ENCODE peak calls at places on chromosomes 16 and 17, in ten cellular contexts. X, V, I, E, F, A, C, J, W and N are unnamed samples.

GRCh38 chr17:32467949-32468348 is 18.8 kb upstream of the CDK5R1 start:
- DNase-seq in F (no peak), C (no peak), E (no peak), I (no peak), V (no peak), J (no peak), A (no peak), X (no peak), W (no peak), N (no peak)

GRCh38 chr17:62444063-62444462 is 20.4 kb downstream of the METTL2A start:
- DNase-seq in I (no peak), J (no peak), A (no peak), C (no peak), W (no peak), X (no peak), F (no peak), V (no peak), E (no peak), N (no peak)

GRCh38 chr16:19960183-19960582 is 75.5 kb upstream of the GPRC5B start:
- DNase-seq in A (no peak), X (no peak), I (no peak), E (no peak), V (no peak), C (no peak), J (no peak), F (no peak), W (no peak), N (no peak)

GRCh38 chr16:19393226-19394074 is 24.2 kb upstream of the TMC5 start:
- DNase-seq in F (no peak), W (no peak), X (peak), A (no peak), I (no peak), E (no peak), C (no peak), V (no peak), J (no peak), N (no peak)

GRCh38 chr16:57946181-57946801 is 24.6 kb downstream of the CNGB1 start:
- DNase-seq in I (no peak), J (no peak), X (no peak), C (no peak), V (no peak), F (no peak), E (no peak), W (no peak), A (no peak), N (no peak)

GRCh38 chr17:64984776-64985521 is 65.7 kb upstream of the LRRC37A3 start:
- DNase-seq in X (peak), I (no peak), C (no peak), V (no peak), J (peak), W (no peak), A (no peak), F (no peak), E (peak), N (no peak)

GRCh38 chr17:17837966-17838962 is 1.5 kb upstream of the SREBF1 start:
- DNase-seq in C (no peak), A (peak), J (peak), F (no peak), X (peak), V (no peak), I (peak), E (no peak), W (peak), N (peak)

GRCh38 chr16:24624102-24624501 is 84.7 kb downstream of the RBBP6 start:
- DNase-seq in E (no peak), J (no peak), A (no peak), I (no peak), W (no peak), X (no peak), V (no peak), F (no peak), C (no peak), N (no peak)